ENCODE peak calls at places on chromosomes 7 and 10, in six cellular contexts. E, H, I, W, C and D are unnamed samples.

GRCh38 chr10:78375854-78376785 is 342.5 kb downstream of the RPS24 start:
- DNase-seq in E (no peak), H (no peak), I (no peak), W (no peak), C (no peak), D (no peak)

GRCh38 chr7:44065431-44066110 is at the start of gene PGAM2:
- DNase-seq in E (peak), H (no peak), I (peak), W (peak), C (no peak), D (no peak)

GRCh38 chr10:12500406-12501303 is 151.3 kb downstream of the CAMK1D start:
- DNase-seq in E (peak), H (no peak), I (no peak), W (no peak), C (no peak), D (peak)

GRCh38 chr7:7719235-7719634 is 828 bp upstream of the RPA3 start:
- DNase-seq in E (peak), H (no peak), I (peak), W (peak), C (peak), D (no peak)

GRCh38 chr7:129664029-129665012 is 52.8 kb downstream of the NRF1 start:
- DNase-seq in E (no peak), H (peak), I (no peak), W (peak), C (peak), D (no peak)

GRCh38 chr7:2515424-2516193 is 4.0 kb upstream of the LFNG start:
- DNase-seq in E (no peak), H (no peak), I (no peak), W (no peak), C (no peak), D (no peak)

GRCh38 chr10:68900427-68901105 is 549 bp upstream of the DDX50 start:
- DNase-seq in E (peak), H (peak), I (no peak), W (no peak), C (peak), D (peak)

GRCh38 chr10:77715081-77715480 is 77.5 kb upstream of the KCNMA1 start:
- DNase-seq in E (no peak), H (peak), I (no peak), W (no peak), C (no peak), D (no peak)

GRCh38 chr10:110436554-110437350 is 61.0 kb upstream of the DUSP5 start:
- DNase-seq in E (no peak), H (no peak), I (no peak), W (no peak), C (no peak), D (no peak)

GRCh38 chr10:69959911-69960310 is 92.7 kb upstream of the MACROH2A2 start:
- DNase-seq in E (no peak), H (no peak), I (no peak), W (no peak), C (no peak), D (no peak)

GRCh38 chr10:69439813-69440506 is 11.3 kb upstream of the TSPAN15 start:
- DNase-seq in E (peak), H (no peak), I (peak), W (no peak), C (no peak), D (no peak)

GRCh38 chr10:19971343-19971742 is 155.1 kb downstream of the PLXDC2 start:
- DNase-seq in E (no peak), H (no peak), I (no peak), W (no peak), C (no peak), D (no peak)

GRCh38 chr10:102802920-102803534 is 34.2 kb downstream of the CYP17A1 start:
- DNase-seq in E (peak), H (no peak), I (peak), W (no peak), C (peak), D (peak)

GRCh38 chr10:85979598-85979997 is 387.0 kb downstream of the GRID1 start:
- DNase-seq in E (no peak), H (no peak), I (no peak), W (no peak), C (no peak), D (no peak)

GRCh38 chr10:89426230-89426868 is 12.0 kb downstream of the IFIT5 start:
- DNase-seq in E (no peak), H (peak), I (no peak), W (peak), C (no peak), D (no peak)

GRCh38 chr10:5243521-5243987 is 46.9 kb downstream of the AKR1C4 start:
- DNase-seq in E (no peak), H (no peak), I (no peak), W (no peak), C (no peak), D (no peak)

GRCh38 chr7:33754933-33755928 is 150.1 kb upstream of the BMPER start:
- DNase-seq in E (no peak), H (no peak), I (no peak), W (peak), C (no peak), D (no peak)

GRCh38 chr7:154953006-154953684 is 49.8 kb downstream of the PAXIP1 start:
- DNase-seq in E (peak), H (peak), I (peak), W (peak), C (no peak), D (peak)

GRCh38 chr10:48455392-48456151 is 149.1 kb downstream of the MAPK8 start:
- DNase-seq in E (no peak), H (no peak), I (no peak), W (no peak), C (no peak), D (peak)

GRCh38 chr7:84780158-84781124 is 406.4 kb downstream of the SEMA3D start:
- DNase-seq in E (no peak), H (no peak), I (no peak), W (no peak), C (no peak), D (no peak)

GRCh38 chr10:69800109-69800508 is 1.6 kb upstream of the COL13A1 start:
- DNase-seq in E (no peak), H (peak), I (peak), W (peak), C (no peak), D (no peak)

GRCh38 chr7:46934198-46934825 is 647.6 kb downstream of the TNS3 start:
- DNase-seq in E (no peak), H (no peak), I (no peak), W (no peak), C (no peak), D (no peak)

GRCh38 chr7:87926581-87927461 is 7.2 kb upstream of the ADAM22 start:
- DNase-seq in E (no peak), H (no peak), I (peak), W (no peak), C (peak), D (no peak)

GRCh38 chr10:131908151-131908550 is 7.3 kb downstream of the PPP2R2D start:
- DNase-seq in E (no peak), H (no peak), I (no peak), W (no peak), C (no peak), D (no peak)

GRCh38 chr7:134741901-134742635 is 37.4 kb upstream of the CALD1 start:
- DNase-seq in E (no peak), H (no peak), I (no peak), W (no peak), C (no peak), D (no peak)

GRCh38 chr10:63605568-63605967 is 84.4 kb downstream of the REEP3 start:
- DNase-seq in E (no peak), H (no peak), I (no peak), W (no peak), C (no peak), D (no peak)

GRCh38 chr7:2525931-2526630 is 6.5 kb downstream of the LFNG start:
- DNase-seq in E (no peak), H (no peak), I (no peak), W (no peak), C (no peak), D (no peak)

GRCh38 chr10:17431871-17432311 is 22.5 kb downstream of the ST8SIA6 start:
- DNase-seq in E (no peak), H (no peak), I (no peak), W (no peak), C (no peak), D (no peak)

GRCh38 chr7:92289321-92289720 is 43.5 kb downstream of the ANKIB1 start:
- DNase-seq in E (no peak), H (no peak), I (no peak), W (no peak), C (no peak), D (no peak)

GRCh38 chr7:123836656-123837055 is 8.3 kb upstream of the HYAL4 start:
- DNase-seq in E (no peak), H (no peak), I (no peak), W (no peak), C (no peak), D (no peak)

GRCh38 chr10:132466520-132467463 is 69.8 kb downstream of the PWWP2B start:
- DNase-seq in E (no peak), H (no peak), I (no peak), W (no peak), C (no peak), D (peak)

GRCh38 chr10:125639846-125640245 is 43.1 kb downstream of the TEX36 start:
- DNase-seq in E (no peak), H (no peak), I (no peak), W (no peak), C (no peak), D (no peak)

GRCh38 chr10:80552151-80552646 is 14.5 kb downstream of the SH2D4B start:
- DNase-seq in E (no peak), H (no peak), I (peak), W (no peak), C (no peak), D (no peak)

GRCh38 chr7:44386139-44386913 is 60.9 kb upstream of the CAMK2B start:
- DNase-seq in E (no peak), H (no peak), I (no peak), W (no peak), C (no peak), D (no peak)

GRCh38 chr7:157466473-157467261 is 129.9 kb downstream of the DNAJB6 start:
- DNase-seq in E (no peak), H (no peak), I (no peak), W (no peak), C (no peak), D (no peak)

GRCh38 chr7:105673367-105674188 is 92.3 kb upstream of the EFCAB10 start:
- DNase-seq in E (peak), H (no peak), I (peak), W (no peak), C (no peak), D (no peak)

GRCh38 chr10:17914169-17915045 is 37.3 kb upstream of the SLC39A12 start:
- DNase-seq in E (no peak), H (no peak), I (no peak), W (no peak), C (no peak), D (no peak)

GRCh38 chr7:22651534-22652243 is 75.3 kb upstream of the IL6 start:
- DNase-seq in E (no peak), H (no peak), I (no peak), W (no peak), C (no peak), D (no peak)

GRCh38 chr7:23212395-23212794 is 30.5 kb downstream of the NUP42 start:
- DNase-seq in E (no peak), H (no peak), I (no peak), W (no peak), C (no peak), D (no peak)

GRCh38 chr7:22731781-22732180 is 4.8 kb downstream of the IL6 start:
- DNase-seq in E (no peak), H (no peak), I (no peak), W (no peak), C (no peak), D (no peak)

DNA sequence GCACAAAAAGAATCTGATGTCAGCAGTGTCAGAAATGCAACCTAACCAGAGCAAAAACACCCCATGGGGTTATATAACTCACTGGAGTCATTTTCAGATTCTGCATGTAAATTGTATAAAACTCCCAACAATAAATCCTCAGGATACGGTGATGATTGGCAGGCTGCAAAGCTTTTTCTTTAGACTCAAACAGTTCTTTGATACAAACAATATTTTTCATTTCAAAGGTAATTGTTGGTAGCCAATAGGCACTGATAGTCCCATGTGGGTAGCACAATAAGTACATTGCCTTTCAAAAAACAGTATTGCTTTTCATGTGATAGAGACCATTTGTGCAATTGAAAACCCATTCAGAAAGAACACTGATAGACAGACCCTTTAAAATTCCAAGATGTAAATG is 98.0 kb downstream of the TMEM26 start:
- DNase-seq in E (no peak), H (no peak), I (no peak), W (no peak), C (no peak), D (no peak)
- TF ChIP-seq EP300 in E (no peak), H (no peak), I (no peak), W (no peak), C (no peak), D (no peak)

GRCh38 chr7:37489703-37490102 is 41.0 kb upstream of the ELMO1 start:
- DNase-seq in E (no peak), H (no peak), I (no peak), W (peak), C (no peak), D (no peak)

GRCh38 chr7:37494940-37495339 is 46.3 kb upstream of the ELMO1 start:
- DNase-seq in E (no peak), H (no peak), I (no peak), W (no peak), C (no peak), D (no peak)

GRCh38 chr7:37493123-37493522 is 44.5 kb upstream of the ELMO1 start:
- DNase-seq in E (no peak), H (no peak), I (no peak), W (no peak), C (no peak), D (no peak)

GRCh38 chr7:37493810-37494209 is 45.1 kb upstream of the ELMO1 start:
- DNase-seq in E (no peak), H (no peak), I (no peak), W (no peak), C (no peak), D (no peak)

GRCh38 chr7:37491919-37492694 is 43.4 kb upstream of the ELMO1 start:
- DNase-seq in E (no peak), H (no peak), I (no peak), W (no peak), C (no peak), D (no peak)
- TF ChIP-seq CTCF in E (no peak), H (no peak), I (no peak), W (no peak), C (no peak), D (no peak)

GRCh38 chr10:60305394-60305892 is 84.2 kb downstream of the ANK3 start:
- DNase-seq in E (no peak), H (no peak), I (no peak), W (peak), C (no peak), D (no peak)
- TF ChIP-seq EP300 in E (no peak), H (no peak), I (no peak), W (peak), C (no peak), D (no peak)

DNA sequence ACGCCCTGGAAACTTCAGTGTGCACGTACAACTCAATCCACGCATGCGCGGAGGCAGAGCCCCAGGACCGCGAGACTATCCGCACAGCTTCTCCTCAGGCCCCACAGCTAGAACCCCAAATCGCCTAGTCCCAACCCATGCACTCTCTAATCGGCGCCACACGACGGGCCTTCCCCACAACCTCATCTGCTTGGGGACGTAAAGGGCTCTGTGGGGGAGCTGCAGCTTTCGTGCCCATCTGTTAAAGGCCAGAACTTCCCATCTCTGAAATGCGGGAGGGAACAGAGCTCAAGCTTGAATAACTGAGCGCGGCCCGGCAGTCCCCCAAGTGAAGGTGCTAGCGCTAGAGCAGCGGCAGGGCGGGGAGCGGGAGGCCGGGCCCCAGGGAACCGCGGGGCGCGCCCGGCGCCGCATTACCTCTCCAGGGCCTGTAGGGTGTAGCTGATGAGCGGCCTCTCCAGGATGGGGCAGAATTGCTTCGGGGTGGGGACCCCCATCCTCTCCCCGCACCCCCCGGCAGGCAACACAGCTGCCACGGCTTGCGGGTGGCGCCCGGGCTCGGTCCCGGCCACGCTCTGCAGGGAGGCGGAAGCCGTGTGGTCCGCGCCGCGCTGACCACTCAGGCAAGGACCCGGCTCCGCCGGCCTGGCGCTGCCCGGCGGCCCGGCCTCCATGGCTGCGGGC is 547 bp downstream of the CRPPA start:
- DNase-seq in E (peak), H (peak), I (peak), W (peak), C (peak), D (peak)
- TF ChIP-seq CTCF in E (peak), H (peak), I (peak), W (peak), C (no peak), D (no peak)

DNA sequence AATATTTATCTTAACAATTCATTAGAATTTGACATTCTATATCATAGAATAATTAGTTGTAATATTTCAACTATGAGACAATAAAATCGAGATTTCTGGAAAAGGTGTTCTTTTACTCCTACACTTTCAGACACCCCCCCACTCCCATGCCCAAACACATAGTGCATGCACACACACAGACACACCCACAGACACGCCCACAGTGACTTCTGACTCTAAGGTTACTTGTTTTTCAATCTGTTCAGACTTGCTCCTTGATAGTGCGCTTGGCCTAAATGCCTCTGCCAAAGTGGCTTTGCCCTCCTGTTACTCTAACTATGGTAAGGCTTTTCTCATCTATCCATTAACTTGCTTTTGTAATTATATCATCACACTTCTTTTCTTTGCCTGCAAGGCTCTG is 144.0 kb upstream of the PPP1R3A start:
- DNase-seq in E (no peak), H (no peak), I (peak), W (no peak), C (no peak), D (no peak)
- TF ChIP-seq EP300 in E (no peak), H (no peak), I (no peak), W (no peak), C (no peak), D (no peak)

DNA sequence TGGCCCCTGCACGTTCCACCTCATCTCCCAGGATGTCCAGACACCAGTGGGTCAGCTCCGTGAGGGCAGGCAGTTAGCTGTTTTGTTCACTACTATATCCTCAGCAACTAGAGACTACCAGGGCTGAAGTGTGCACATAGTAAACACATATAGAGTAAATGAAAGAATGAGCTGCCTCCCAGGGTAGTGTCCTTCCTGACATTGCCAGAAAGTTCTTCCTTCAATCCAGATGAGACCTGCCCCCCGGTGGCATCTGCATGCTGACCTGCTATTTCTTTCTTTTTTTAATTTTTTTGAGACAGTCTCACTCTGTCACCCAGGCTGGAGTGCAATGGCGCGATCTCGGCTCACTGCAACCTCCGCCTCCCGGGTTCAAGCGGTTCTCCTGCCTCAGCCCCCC is 14.0 kb upstream of the ARPC1A start:
- DNase-seq in E (no peak), H (no peak), I (no peak), W (no peak), C (no peak), D (no peak)
- TF ChIP-seq CTCF in E (no peak), H (no peak), I (no peak), W (peak), C (no peak), D (no peak)

DNA sequence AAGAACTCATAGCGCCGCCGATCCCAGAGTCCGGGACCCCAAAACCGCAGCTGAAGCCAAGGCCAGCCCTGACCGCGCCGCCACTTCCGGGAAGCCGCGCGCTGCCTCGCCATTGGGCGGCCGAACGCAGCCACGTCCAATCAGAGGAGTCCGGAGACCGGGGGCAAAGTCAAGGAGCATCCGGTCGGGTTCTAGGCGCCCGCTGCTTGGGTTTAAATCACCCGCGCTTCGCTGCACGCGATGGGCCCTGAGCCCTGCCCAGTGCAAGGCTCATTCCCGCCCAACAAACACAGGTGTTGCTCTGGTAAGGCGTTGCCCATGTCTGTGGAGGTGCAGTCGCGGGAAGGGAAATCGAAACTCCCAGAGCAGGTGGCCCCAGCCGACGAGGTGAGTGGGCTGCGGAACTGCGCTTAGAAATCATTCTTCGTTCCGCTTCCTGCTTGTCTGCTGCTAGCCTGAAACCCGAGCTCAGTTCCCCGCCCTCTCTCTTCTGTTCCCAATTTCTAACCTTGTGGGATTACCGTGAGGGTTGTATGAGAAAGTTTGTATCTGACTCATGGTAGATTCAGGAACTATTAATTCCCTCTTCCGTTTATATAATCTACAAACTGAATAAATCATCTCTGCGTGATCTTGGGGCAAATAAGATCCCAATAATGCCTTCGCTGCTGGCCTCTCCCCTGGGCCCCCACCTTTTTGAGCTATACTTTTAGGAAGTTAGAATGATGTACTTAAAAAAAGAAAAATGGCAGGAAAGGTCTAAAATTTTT is at the start of gene DCLRE1C:
- DNase-seq in E (peak), H (peak), I (peak), W (peak), C (peak), D (peak)
- TF ChIP-seq EP300 in E (no peak), H (no peak), I (no peak), W (no peak), C (peak), D (no peak)

GRCh38 chr10:3068201-3068967 is 1.0 kb downstream of the PFKP start:
- DNase-seq in E (peak), H (no peak), I (peak), W (peak), C (no peak), D (peak)
- TF ChIP-seq CTCF in E (peak), H (no peak), I (peak), W (peak), C (no peak), D (no peak)